ENCODE peak calls at places on chromosomes 16 and 17, in seven cellular contexts. X is neural progenitor cell; B is M059J; D is right cardiac atrium; G is Right ventricle myocardium superior; K is stomach; Y is stimulated activated CD4-positive, alpha-beta T cell treated with anti-CD3 and anti-CD28 coated beads, Interleukin-1b, Interleukin-23, amount 100 ng/mL, for 1 hour. M is an unnamed sample.

GRCh38 chr16:29315916-29316517 is 90.5 kb downstream of the NPIPB11 start:
- DNase-seq in B (no peak), G (no peak), K (no peak), X (peak; percentile 58), D (no peak), Y (no peak), M (no peak)

GRCh38 chr16:85157813-85158701 is 45.8 kb upstream of the CIBAR2 start:
- DNase-seq in G (no peak), B (no peak), Y (no peak), K (no peak), X (peak; percentile 83), D (peak; percentile 62), M (no peak)

GRCh38 chr17:7021993-7022778 is 664 bp upstream of the BCL6B start:
- DNase-seq in B (peak; percentile 60), D (peak; percentile 94), G (peak; percentile 91), K (peak; percentile 86), Y (peak; percentile 58), X (peak; percentile 92), M (peak; percentile 46)

GRCh38 chr16:88061346-88062110 is 110.3 kb downstream of the BANP start:
- DNase-seq in K (no peak), Y (no peak), X (peak; percentile 1), G (no peak), D (no peak), B (no peak), M (no peak)

GRCh38 chr17:61508912-61509311 is 56.7 kb downstream of the TBX4 start:
- DNase-seq in Y (no peak), X (no peak), G (no peak), B (no peak), K (no peak), D (no peak), M (no peak)

GRCh38 chr17:72169823-72170222 is 49.0 kb downstream of the SOX9 start:
- DNase-seq in D (no peak), X (no peak), Y (no peak), G (no peak), K (no peak), B (no peak), M (no peak)

GRCh38 chr17:17024778-17025300 is 17.4 kb upstream of the MPRIP start:
- DNase-seq in X (no peak), K (no peak), Y (no peak), B (no peak), D (peak; percentile 85), G (peak; percentile 50), M (no peak)

GRCh38 chr16:87501117-87501516 is 8.3 kb upstream of the ZCCHC14 start:
- DNase-seq in D (no peak), B (no peak), K (no peak), Y (no peak), X (no peak), G (no peak), M (no peak)

GRCh38 chr16:67182288-67182687 is 1.5 kb downstream of the MATCAP1 start:
- DNase-seq in G (no peak), Y (no peak), K (no peak), B (no peak), X (no peak), D (no peak), M (no peak)

GRCh38 chr17:63700528-63701441 is 860 bp upstream of the LIMD2 start:
- DNase-seq in B (no peak), X (peak; percentile 74), Y (peak; percentile 15), K (peak; percentile 27), G (peak; percentile 86), D (peak; percentile 93), M (no peak)

GRCh38 chr17:4017377-4017776 is 53.1 kb upstream of the ATP2A3 start:
- DNase-seq in G (no peak), B (no peak), Y (no peak), K (no peak), D (no peak), X (no peak), M (no peak)

GRCh38 chr17:80703109-80703508 is 158.5 kb downstream of the RPTOR start:
- DNase-seq in D (no peak), B (no peak), Y (no peak), G (no peak), K (no peak), X (no peak), M (no peak)

GRCh38 chr16:89951509-89951908 is 3.0 kb downstream of the DEF8 start:
- DNase-seq in X (no peak), K (no peak), D (no peak), Y (no peak), B (no peak), G (no peak), M (no peak)

GRCh38 chr16:17488506-17488905 is 17.7 kb upstream of the XYLT1 start:
- DNase-seq in D (no peak), Y (no peak), G (no peak), K (no peak), B (no peak), X (no peak), M (no peak)

GRCh38 chr16:88610080-88610479 is 28.3 kb upstream of the IL17C start:
- DNase-seq in B (no peak), D (no peak), K (no peak), X (peak; percentile 42), Y (no peak), G (no peak), M (no peak)

GRCh38 chr16:9091867-9092281 is 430 bp downstream of the HAPSTR1 start:
- DNase-seq in K (peak; percentile 41), B (peak; percentile 33), G (peak; percentile 72), D (peak; percentile 83), X (no peak), Y (no peak), M (no peak)

GRCh38 chr17:82055023-82055964 is 3.6 kb downstream of the GPS1 start:
- DNase-seq in B (no peak), Y (no peak), D (peak; percentile 58), X (no peak), K (no peak), G (no peak), M (no peak)

GRCh38 chr17:77837917-77838316 is 120.6 kb upstream of the TNRC6C start:
- DNase-seq in B (no peak), G (peak; percentile 20), D (no peak), X (no peak), Y (no peak), K (no peak), M (no peak)

GRCh38 chr16:59604331-59604730 is 870.2 kb upstream of the GOT2 start:
- DNase-seq in Y (no peak), B (no peak), K (no peak), G (no peak), X (no peak), D (no peak), M (no peak)